ENCODE peak calls at places on chromosomes 12 and 14, in nine cellular contexts. W is sigmoid colon; I is endodermal cell; X is CD8-positive, alpha-beta memory T cell; J is activated CD4-positive, alpha-beta T cell treated with anti-CD3 and anti-CD28 coated beads, Interleukin-2, amount 50 U/mL, for 1 hour; Y is caudate nucleus; D is nucleus accumbens; T is HTR-8/SVneo; C is hippocampal formation. N is an unnamed sample.

GRCh38 chr14:52067873-52068740 is 752 bp downstream of the NID2 start:
- DNase-seq in W (peak; percentile 74), I (peak; percentile 84), X (no peak), J (no peak), Y (no peak), D (no peak), T (no peak), C (no peak), N (peak; percentile 76)

GRCh38 chr12:57202321-57202720 is 14.3 kb upstream of the NXPH4 start:
- DNase-seq in W (no peak), I (no peak), X (no peak), J (no peak), Y (no peak), D (no peak), T (no peak), C (no peak), N (no peak)

GRCh38 chr12:19014243-19014642 is 115.3 kb upstream of the PLEKHA5 start:
- DNase-seq in W (no peak), I (no peak), X (no peak), J (no peak), Y (no peak), D (no peak), T (no peak), C (no peak), N (no peak)

GRCh38 chr14:50028458-50028857 is 87.9 kb downstream of the VCPKMT start:
- DNase-seq in W (no peak), I (no peak), X (no peak), J (no peak), Y (no peak), D (no peak), T (no peak), C (no peak), N (no peak)

GRCh38 chr14:52111583-52111982 is 42.7 kb upstream of the NID2 start:
- DNase-seq in W (no peak), I (no peak), X (no peak), J (no peak), Y (no peak), D (no peak), T (no peak), C (no peak), N (no peak)

GRCh38 chr14:75303415-75303814 is 24.8 kb downstream of the FOS start:
- DNase-seq in W (peak; percentile 86), I (peak; percentile 83), X (peak; percentile 74), J (peak; percentile 62), Y (peak; percentile 26), D (no peak), T (peak; percentile 91), C (peak; percentile 29), N (peak; percentile 87)

GRCh38 chr12:124607681-124608425 is 40.4 kb upstream of the NCOR2 start:
- DNase-seq in W (no peak), I (no peak), X (no peak), J (no peak), Y (no peak), D (no peak), T (no peak), C (no peak), N (peak; percentile 73)

GRCh38 chr14:87049886-87050820 is 942.8 kb downstream of the GALC start:
- DNase-seq in W (no peak), I (peak; percentile 84), X (no peak), J (no peak), Y (no peak), D (no peak), T (peak; percentile 12), C (no peak), N (no peak)

GRCh38 chr12:51980051-51980808 is 26.5 kb upstream of the TAMALIN start:
- DNase-seq in W (peak; percentile 85), I (peak; percentile 90), X (peak; percentile 76), J (peak; percentile 64), Y (peak; percentile 30), D (peak; percentile 26), T (peak; percentile 85), C (peak; percentile 38), N (peak; percentile 92)

GRCh38 chr12:30026621-30027234 is 243.0 kb upstream of the TMTC1 start:
- DNase-seq in W (no peak), I (no peak), X (no peak), J (no peak), Y (no peak), D (no peak), T (peak; percentile 7), C (no peak), N (no peak)

GRCh38 chr12:46554461-46554860 is 181.9 kb upstream of the SLC38A2 start:
- DNase-seq in W (no peak), I (no peak), X (no peak), J (no peak), Y (no peak), D (no peak), T (no peak), C (no peak), N (no peak)

GRCh38 chr14:24362241-24362960 is 5.6 kb upstream of the NFATC4 start:
- DNase-seq in W (no peak), I (peak; percentile 14), X (no peak), J (no peak), Y (no peak), D (no peak), T (no peak), C (no peak), N (no peak)

GRCh38 chr12:46371718-46372130 is 849 bp downstream of the SLC38A2 start:
- DNase-seq in W (peak; percentile 89), I (no peak), X (peak; percentile 79), J (peak; percentile 48), Y (no peak), D (peak; percentile 68), T (no peak), C (peak; percentile 80), N (peak; percentile 94)

GRCh38 chr12:42978718-42979117 is 389.2 kb upstream of the PRICKLE1 start:
- DNase-seq in W (no peak), I (no peak), X (no peak), J (no peak), Y (no peak), D (no peak), T (no peak), C (no peak), N (no peak)

GRCh38 chr12:93819048-93819491 is 141.9 kb downstream of the CRADD start:
- DNase-seq in W (peak; percentile 96), I (no peak), X (no peak), J (no peak), Y (no peak), D (peak; percentile 41), T (no peak), C (peak; percentile 34), N (no peak)

GRCh38 chr14:76904100-76904739 is 78.0 kb downstream of the LRRC74A start:
- DNase-seq in W (peak; percentile 89), I (no peak), X (no peak), J (no peak), Y (no peak), D (no peak), T (peak; percentile 73), C (no peak), N (no peak)

GRCh38 chr12:77940011-77940423 is 109.3 kb downstream of the NAV3 start:
- DNase-seq in W (no peak), I (no peak), X (no peak), J (no peak), Y (no peak), D (no peak), T (peak; percentile 32), C (no peak), N (no peak)

GRCh38 chr12:120538281-120539156 is 4.4 kb downstream of the RNF10 start:
- DNase-seq in W (peak; percentile 84), I (no peak), X (no peak), J (no peak), Y (no peak), D (no peak), T (peak; percentile 33), C (no peak), N (peak; percentile 82)

N was measured in spleen.